ENCODE peak calls at places on chromosomes 4 and X, in five cellular contexts. P is fibroblast of lung, M is prostate gland, T is cortex of kidney, L is AG10803. C is an unnamed sample.

GRCh38 chr4:185837415-185838103 is 25.6 kb upstream of the SORBS2 start:
- DNase-seq in P (no peak), M (no peak), T (no peak), L (no peak), C (no peak)

GRCh38 chrX:47936224-47936939 is 67.4 kb downstream of the ZNF182 start:
- DNase-seq in P (peak; percentile 6), M (no peak), T (no peak), L (no peak), C (peak; percentile 6)

GRCh38 chr4:74969507-74970474 is 36.9 kb downstream of the PARM1 start:
- DNase-seq in P (no peak), M (no peak), T (no peak), L (no peak), C (peak; percentile 42)

GRCh38 chr4:70515342-70516245 is 2.8 kb upstream of the AMTN start:
- DNase-seq in P (peak; percentile 61), M (no peak), T (no peak), L (no peak), C (no peak)

GRCh38 chr4:1408418-1408817 is 2.2 kb upstream of the NKX1-1 start:
- DNase-seq in P (no peak), M (peak; percentile 2), T (no peak), L (no peak), C (no peak)

GRCh38 chrX:99301990-99302389 is 1108.1 kb downstream of the PCDH19 start:
- DNase-seq in P (no peak), M (no peak), T (no peak), L (no peak), C (no peak)

GRCh38 chr4:6270691-6271121 is 1.1 kb downstream of the WFS1 start:
- DNase-seq in P (peak; percentile 15), M (no peak), T (no peak), L (peak; percentile 34), C (peak; percentile 53)

GRCh38 chr4:91207535-91207934 is 1080.3 kb downstream of the CCSER1 start:
- DNase-seq in P (no peak), M (no peak), T (no peak), L (no peak), C (no peak)

GRCh38 chr4:5827108-5828004 is 65.5 kb downstream of the CRMP1 start:
- DNase-seq in P (peak; percentile 32), M (no peak), T (no peak), L (peak; percentile 55), C (no peak)

GRCh38 chr4:182931691-182932297 is 14.6 kb upstream of the DCTD start:
- DNase-seq in P (peak; percentile 80), M (no peak), T (no peak), L (peak; percentile 75), C (no peak)

GRCh38 chr4:83646538-83646937 is 110.6 kb downstream of the GPAT3 start:
- DNase-seq in P (no peak), M (no peak), T (no peak), L (no peak), C (no peak)

GRCh38 chr4:173226401-173226888 is 57.8 kb downstream of the GALNT7 start:
- DNase-seq in P (no peak), M (no peak), T (no peak), L (no peak), C (no peak)

GRCh38 chrX:7316887-7317286 is 168.9 kb upstream of the PUDP start:
- DNase-seq in P (no peak), M (no peak), T (no peak), L (peak; percentile 89), C (no peak)

GRCh38 chr4:172392741-172393140 is 579.5 kb downstream of the GALNTL6 start:
- DNase-seq in P (no peak), M (no peak), T (no peak), L (no peak), C (no peak)

GRCh38 chrX:39152106-39152649 is 350.9 kb downstream of the MID1IP1 start:
- DNase-seq in P (no peak), M (no peak), T (no peak), L (no peak), C (no peak)

GRCh38 chr4:1503583-1504471 is 97.6 kb upstream of the NKX1-1 start:
- DNase-seq in P (no peak), M (no peak), T (no peak), L (no peak), C (peak; percentile 1)

GRCh38 chrX:46485897-46486296 is 59.3 kb downstream of the ZNF674 start:
- DNase-seq in P (no peak), M (no peak), T (no peak), L (no peak), C (no peak)

GRCh38 chr4:142353149-142353738 is 492.9 kb downstream of the INPP4B start:
- DNase-seq in P (peak; percentile 70), M (peak; percentile 16), T (no peak), L (peak; percentile 85), C (no peak)

GRCh38 chrX:23964177-23964576 is 56.4 kb downstream of the CXorf58 start:
- DNase-seq in P (no peak), M (no peak), T (no peak), L (no peak), C (no peak)

GRCh38 chr4:106362426-106362825 is 6.2 kb downstream of the GIMD1 start:
- DNase-seq in P (no peak), M (no peak), T (no peak), L (peak; percentile 36), C (no peak)

GRCh38 chrX:21733705-21734104 is 24.2 kb downstream of the SMPX start:
- DNase-seq in P (no peak), M (no peak), T (no peak), L (no peak), C (no peak)

GRCh38 chr4:150960818-150961217 is 54.3 kb downstream of the LRBA start:
- DNase-seq in P (no peak), M (no peak), T (no peak), L (peak; percentile 23), C (no peak)

GRCh38 chr4:95603393-95603792 is 54.6 kb upstream of the UNC5C start:
- DNase-seq in P (no peak), M (no peak), T (no peak), L (no peak), C (no peak)

C was measured in thyroid gland.